ENCODE peak calls at places on chromosomes 4 and X, in six cellular contexts. One of them, this sample, is unnamed.
A peak's percentile ranks its signal among the peaks of the same experiment; 100 is the strongest.

GRCh38 chr4:6298035-6298434 is 28.4 kb downstream of the WFS1 start:
- DNase-seq in PC-3: no peak
- DNase-seq in suprapubic skin: no peak
- DNase-seq in psoas muscle: no peak
- DNase-seq in endodermal cell: no peak
- DNase-seq in spleen: no peak
- DNase-seq in this sample: no peak

GRCh38 chrX:121106484-121107235 is 59.2 kb downstream of the GLUD2 start:
- DNase-seq in suprapubic skin: no peak
- DNase-seq in spleen: no peak
- DNase-seq in endodermal cell: no peak
- DNase-seq in psoas muscle: no peak
- DNase-seq in PC-3: no peak
- DNase-seq in this sample: no peak

GRCh38 chrX:154370300-154370881 is 4.0 kb downstream of the FLNA start:
- DNase-seq in spleen: peak; percentile 87
- DNase-seq in endodermal cell: no peak
- DNase-seq in PC-3: no peak
- DNase-seq in psoas muscle: peak; percentile 61
- DNase-seq in suprapubic skin: no peak
- DNase-seq in this sample: peak; percentile 88

GRCh38 chrX:124736553-124737240 is 390.3 kb downstream of the SH2D1A start:
- DNase-seq in PC-3: no peak
- DNase-seq in suprapubic skin: no peak
- DNase-seq in spleen: peak; percentile 79
- DNase-seq in psoas muscle: no peak
- DNase-seq in endodermal cell: peak; percentile 89
- DNase-seq in this sample: no peak

GRCh38 chr4:147747787-147748454 is 16.0 kb downstream of the ARHGAP10 start:
- DNase-seq in spleen: no peak
- DNase-seq in PC-3: no peak
- DNase-seq in suprapubic skin: no peak
- DNase-seq in endodermal cell: no peak
- DNase-seq in psoas muscle: no peak
- DNase-seq in this sample: no peak

GRCh38 chr4:47704693-47705325 is 133.1 kb downstream of the CORIN start:
- DNase-seq in spleen: no peak
- DNase-seq in psoas muscle: no peak
- DNase-seq in endodermal cell: peak; percentile 87
- DNase-seq in suprapubic skin: no peak
- DNase-seq in PC-3: peak; percentile 38
- DNase-seq in this sample: peak; percentile 63

GRCh38 chr4:19429684-19430083 is 822.0 kb upstream of the SLIT2 start:
- DNase-seq in endodermal cell: peak; percentile 81
- DNase-seq in suprapubic skin: no peak
- DNase-seq in spleen: no peak
- DNase-seq in PC-3: no peak
- DNase-seq in psoas muscle: no peak
- DNase-seq in this sample: no peak

GRCh38 chrX:49286136-49286535 is 16.5 kb downstream of the PPP1R3F start:
- DNase-seq in suprapubic skin: no peak
- DNase-seq in PC-3: no peak
- DNase-seq in spleen: no peak
- DNase-seq in endodermal cell: no peak
- DNase-seq in psoas muscle: no peak
- DNase-seq in this sample: no peak

GRCh38 chr4:7487998-7488671 is 53.4 kb upstream of the PSAPL1 start:
- DNase-seq in endodermal cell: no peak
- DNase-seq in suprapubic skin: no peak
- DNase-seq in spleen: no peak
- DNase-seq in PC-3: no peak
- DNase-seq in psoas muscle: no peak
- DNase-seq in this sample: no peak

GRCh38 chr4:53633608-53634007 is 42.3 kb upstream of the LNX1 start:
- DNase-seq in PC-3: no peak
- DNase-seq in endodermal cell: no peak
- DNase-seq in suprapubic skin: no peak
- DNase-seq in spleen: no peak
- DNase-seq in psoas muscle: peak; percentile 61
- DNase-seq in this sample: peak; percentile 51

GRCh38 chr4:53629296-53629695 is 38.0 kb upstream of the LNX1 start:
- DNase-seq in PC-3: no peak
- DNase-seq in psoas muscle: peak; percentile 69
- DNase-seq in suprapubic skin: no peak
- DNase-seq in endodermal cell: no peak
- DNase-seq in spleen: no peak
- DNase-seq in this sample: no peak
- TF ChIP-seq CTCF in PC-3: no peak
- TF ChIP-seq CTCF in psoas muscle: no peak
- TF ChIP-seq CTCF in suprapubic skin: no peak
- TF ChIP-seq CTCF in endodermal cell: no peak
- TF ChIP-seq CTCF in spleen: no peak
- TF ChIP-seq CTCF in this sample: no peak

GRCh38 chrX:39320165-39320564 is 518.9 kb downstream of the MID1IP1 start:
- DNase-seq in PC-3: no peak
- DNase-seq in spleen: no peak
- DNase-seq in endodermal cell: no peak
- DNase-seq in psoas muscle: no peak
- DNase-seq in suprapubic skin: no peak
- DNase-seq in this sample: no peak
- H3K27ac ChIP-seq in PC-3: no peak overlapping the region
- H3K27ac ChIP-seq in spleen: no peak overlapping the region
- H3K27ac ChIP-seq in endodermal cell: no peak overlapping the region
- H3K27ac ChIP-seq in psoas muscle: no peak overlapping the region
- H3K27ac ChIP-seq in suprapubic skin: no peak overlapping the region
- H3K27ac ChIP-seq in this sample: no peak overlapping the region

GRCh38 chr4:78706302-78706701 is 69.8 kb upstream of the BMP2K start:
- DNase-seq in psoas muscle: no peak
- DNase-seq in spleen: no peak
- DNase-seq in suprapubic skin: no peak
- DNase-seq in endodermal cell: peak; percentile 66
- DNase-seq in PC-3: no peak
- DNase-seq in this sample: no peak

GRCh38 chr4:78710536-78710935 is 65.6 kb upstream of the BMP2K start:
- DNase-seq in endodermal cell: no peak
- DNase-seq in suprapubic skin: no peak
- DNase-seq in psoas muscle: no peak
- DNase-seq in PC-3: peak; percentile 91
- DNase-seq in spleen: no peak
- DNase-seq in this sample: no peak

GRCh38 chr4:78704981-78705757 is 71.0 kb upstream of the BMP2K start:
- DNase-seq in PC-3: no peak
- DNase-seq in psoas muscle: no peak
- DNase-seq in suprapubic skin: no peak
- DNase-seq in spleen: no peak
- DNase-seq in endodermal cell: no peak
- DNase-seq in this sample: no peak

GRCh38 chr4:78707268-78707667 is 68.9 kb upstream of the BMP2K start:
- DNase-seq in suprapubic skin: no peak
- DNase-seq in spleen: no peak
- DNase-seq in endodermal cell: no peak
- DNase-seq in PC-3: no peak
- DNase-seq in psoas muscle: no peak
- DNase-seq in this sample: no peak

GRCh38 chr4:78707793-78708192 is 68.4 kb upstream of the BMP2K start:
- DNase-seq in spleen: no peak
- DNase-seq in endodermal cell: peak; percentile 55
- DNase-seq in suprapubic skin: no peak
- DNase-seq in PC-3: no peak
- DNase-seq in psoas muscle: no peak
- DNase-seq in this sample: no peak
- H3K4me1 ChIP-seq in spleen: peaks cover 12% of the 10 kb centered on the region
- H3K4me1 ChIP-seq in endodermal cell: no peaks in the 10 kb centered on the region
- H3K4me1 ChIP-seq in suprapubic skin: peaks cover 15% of the 10 kb centered on the region
- H3K4me1 ChIP-seq in PC-3: peaks cover 5% of the 10 kb centered on the region
- H3K4me1 ChIP-seq in psoas muscle: no peaks in the 10 kb centered on the region
- H3K4me1 ChIP-seq in this sample: no peaks in the 10 kb centered on the region

GRCh38 chr4:71773004-71773403 is 10.9 kb downstream of the GC start:
- DNase-seq in PC-3: no peak
- DNase-seq in spleen: no peak
- DNase-seq in suprapubic skin: no peak
- DNase-seq in psoas muscle: no peak
- DNase-seq in endodermal cell: no peak
- DNase-seq in this sample: no peak

GRCh38 chr4:71775449-71775848 is 8.4 kb downstream of the GC start:
- DNase-seq in psoas muscle: no peak
- DNase-seq in suprapubic skin: no peak
- DNase-seq in PC-3: no peak
- DNase-seq in spleen: no peak
- DNase-seq in endodermal cell: no peak
- DNase-seq in this sample: no peak

GRCh38 chr4:71771613-71772012 is 12.3 kb downstream of the GC start:
- DNase-seq in spleen: no peak
- DNase-seq in psoas muscle: no peak
- DNase-seq in endodermal cell: no peak
- DNase-seq in suprapubic skin: no peak
- DNase-seq in PC-3: no peak
- DNase-seq in this sample: no peak

GRCh38 chr4:71774136-71774535 is 9.7 kb downstream of the GC start:
- DNase-seq in endodermal cell: no peak
- DNase-seq in suprapubic skin: no peak
- DNase-seq in psoas muscle: no peak
- DNase-seq in spleen: no peak
- DNase-seq in PC-3: no peak
- DNase-seq in this sample: no peak

DNA sequence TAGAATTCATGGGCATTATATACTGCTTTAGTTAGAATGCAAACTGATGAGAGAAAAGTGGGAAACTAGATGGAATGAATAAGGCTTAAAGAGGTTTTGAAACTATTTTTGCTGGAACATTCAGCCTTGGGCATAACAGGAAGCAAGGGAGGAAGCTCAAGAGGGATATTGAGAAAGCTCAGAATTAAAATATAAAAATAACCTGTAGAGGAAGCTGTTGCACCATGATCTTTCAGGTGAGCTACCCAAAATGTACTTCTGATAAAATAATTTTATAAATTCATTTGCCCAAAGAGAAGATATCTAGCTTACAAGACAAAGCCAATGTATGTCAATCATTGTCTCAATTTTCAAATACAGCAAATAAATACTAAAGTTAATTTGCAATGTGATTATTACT is 11.3 kb downstream of the GC start:
- DNase-seq in psoas muscle: no peak
- DNase-seq in spleen: no peak
- DNase-seq in PC-3: peak; percentile 55
- DNase-seq in suprapubic skin: no peak
- DNase-seq in endodermal cell: no peak
- DNase-seq in this sample: no peak
- TF ChIP-seq CTCF in psoas muscle: no peak
- TF ChIP-seq CTCF in spleen: no peak
- TF ChIP-seq CTCF in PC-3: peak; percentile 59
- TF ChIP-seq CTCF in suprapubic skin: no peak
- TF ChIP-seq CTCF in endodermal cell: peak; percentile 66
- TF ChIP-seq CTCF in this sample: peak; percentile 28

GRCh38 chr4:173934933-173935620 is 348.4 kb downstream of the FBXO8 start:
- DNase-seq in spleen: no peak
- DNase-seq in endodermal cell: no peak
- DNase-seq in psoas muscle: no peak
- DNase-seq in suprapubic skin: no peak
- DNase-seq in PC-3: no peak
- DNase-seq in this sample: no peak
- H3K27ac ChIP-seq in spleen: no peak overlapping the region
- H3K27ac ChIP-seq in endodermal cell: no peak overlapping the region
- H3K27ac ChIP-seq in psoas muscle: no peak overlapping the region
- H3K27ac ChIP-seq in suprapubic skin: no peak overlapping the region
- H3K27ac ChIP-seq in PC-3: no peak overlapping the region
- H3K27ac ChIP-seq in this sample: no peak overlapping the region

GRCh38 chr4:108110450-108110849 is 58.3 kb downstream of the LEF1 start:
- DNase-seq in spleen: no peak
- DNase-seq in psoas muscle: no peak
- DNase-seq in suprapubic skin: no peak
- DNase-seq in endodermal cell: peak; percentile 59
- DNase-seq in PC-3: no peak
- DNase-seq in this sample: no peak
- H3K4me1 ChIP-seq in spleen: peaks cover 18% of the 10 kb centered on the region
- H3K4me1 ChIP-seq in psoas muscle: no peaks in the 10 kb centered on the region
- H3K4me1 ChIP-seq in suprapubic skin: no peaks in the 10 kb centered on the region
- H3K4me1 ChIP-seq in endodermal cell: peaks cover 16% of the 10 kb centered on the region
- H3K4me1 ChIP-seq in PC-3: no peaks in the 10 kb centered on the region
- H3K4me1 ChIP-seq in this sample: no peaks in the 10 kb centered on the region

GRCh38 chr4:150082241-150082640 is 4.0 kb downstream of the DCLK2 start:
- DNase-seq in spleen: no peak
- DNase-seq in endodermal cell: no peak
- DNase-seq in suprapubic skin: no peak
- DNase-seq in PC-3: no peak
- DNase-seq in psoas muscle: no peak
- DNase-seq in this sample: no peak

GRCh38 chr4:150080875-150081274 is 2.6 kb downstream of the DCLK2 start:
- DNase-seq in endodermal cell: no peak
- DNase-seq in PC-3: peak; percentile 14
- DNase-seq in spleen: no peak
- DNase-seq in psoas muscle: no peak
- DNase-seq in suprapubic skin: no peak
- DNase-seq in this sample: no peak

GRCh38 chr4:150080335-150080734 is 2.1 kb downstream of the DCLK2 start:
- DNase-seq in suprapubic skin: no peak
- DNase-seq in PC-3: no peak
- DNase-seq in endodermal cell: no peak
- DNase-seq in spleen: no peak
- DNase-seq in psoas muscle: no peak
- DNase-seq in this sample: no peak

GRCh38 chr4:150078041-150078995 is at the start of gene DCLK2:
- DNase-seq in suprapubic skin: peak; percentile 78
- DNase-seq in psoas muscle: peak; percentile 84
- DNase-seq in endodermal cell: peak; percentile 86
- DNase-seq in PC-3: peak; percentile 50
- DNase-seq in spleen: peak; percentile 85
- DNase-seq in this sample: peak; percentile 35

DNA sequence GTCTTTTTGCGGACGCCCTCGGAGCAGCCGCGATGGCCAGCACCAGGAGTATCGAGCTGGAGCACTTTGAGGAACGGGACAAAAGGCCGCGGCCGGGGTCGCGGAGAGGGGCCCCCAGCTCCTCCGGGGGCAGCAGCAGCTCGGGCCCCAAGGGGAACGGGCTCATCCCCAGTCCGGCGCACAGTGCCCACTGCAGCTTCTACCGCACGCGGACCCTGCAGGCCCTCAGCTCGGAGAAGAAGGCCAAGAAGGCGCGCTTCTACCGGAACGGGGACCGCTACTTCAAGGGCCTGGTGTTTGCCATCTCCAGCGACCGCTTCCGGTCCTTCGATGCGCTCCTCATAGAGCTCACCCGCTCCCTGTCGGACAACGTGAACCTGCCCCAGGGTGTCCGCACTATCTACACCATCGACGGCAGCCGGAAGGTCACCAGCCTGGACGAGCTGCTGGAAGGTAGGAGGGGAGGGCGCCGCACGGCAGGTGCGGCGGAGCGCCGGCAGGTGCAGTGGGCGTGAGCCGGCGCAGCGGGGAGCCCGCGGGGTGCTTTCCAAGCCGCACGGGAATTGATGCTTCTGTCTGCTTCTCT is 844 bp downstream of the DCLK2 start:
- DNase-seq in suprapubic skin: peak; percentile 68
- DNase-seq in spleen: peak; percentile 79
- DNase-seq in endodermal cell: peak; percentile 81
- DNase-seq in PC-3: peak; percentile 19
- DNase-seq in psoas muscle: peak; percentile 51
- DNase-seq in this sample: peak; percentile 24
- TF ChIP-seq CTCF in suprapubic skin: no peak
- TF ChIP-seq CTCF in spleen: no peak
- TF ChIP-seq CTCF in endodermal cell: peak; percentile 21
- TF ChIP-seq CTCF in PC-3: peak; percentile 18
- TF ChIP-seq CTCF in psoas muscle: no peak
- TF ChIP-seq CTCF in this sample: no peak